ENCODE peak calls at places on chromosomes 11 and 22, in eight cellular contexts. H, R, U, K, Q, O, P and V are unnamed samples.

GRCh38 chr11:47020793-47021624 is 84.4 kb downstream of the CSTPP1 start:
- DNase-seq in K (no peak), O (no peak), P (no peak), Q (no peak), H (no peak), U (no peak), R (no peak), V (no peak)

GRCh38 chr11:2884424-2884815 is 1.2 kb downstream of the CDKN1C start:
- DNase-seq in U (no peak), R (peak), Q (no peak), P (peak), K (no peak), O (peak), H (no peak), V (peak)

GRCh38 chr11:22703561-22703960 is 37.1 kb downstream of the GAS2 start:
- DNase-seq in Q (peak), O (no peak), H (no peak), U (no peak), K (no peak), R (no peak), P (no peak), V (no peak)

GRCh38 chr11:117506856-117507425 is 179.3 kb downstream of the CEP164 start:
- DNase-seq in Q (no peak), O (no peak), R (no peak), H (no peak), K (no peak), P (no peak), U (no peak), V (no peak)

GRCh38 chr11:108752297-108752751 is 87.5 kb downstream of the DDX10 start:
- DNase-seq in U (no peak), H (no peak), O (no peak), K (no peak), P (peak), R (no peak), Q (no peak), V (no peak)

GRCh38 chr22:27881404-27881803 is 37.7 kb downstream of the PITPNB start:
- DNase-seq in Q (no peak), O (no peak), H (no peak), P (peak), U (peak), R (no peak), K (no peak), V (no peak)

GRCh38 chr11:35594680-35595079 is 23.6 kb upstream of the FJX1 start:
- DNase-seq in H (no peak), O (no peak), U (no peak), K (no peak), Q (no peak), P (no peak), R (no peak), V (no peak)

GRCh38 chr11:122167100-122167499 is 51.1 kb upstream of the BLID start:
- DNase-seq in Q (no peak), R (no peak), O (no peak), H (no peak), U (no peak), K (no peak), P (peak), V (no peak)

GRCh38 chr22:20530368-20531153 is 23.2 kb downstream of the MED15 start:
- DNase-seq in R (peak), Q (no peak), P (peak), O (no peak), K (no peak), U (no peak), H (no peak), V (no peak)

GRCh38 chr11:105697291-105697690 is 87.4 kb downstream of the GRIA4 start:
- DNase-seq in U (no peak), O (no peak), H (no peak), R (no peak), Q (no peak), P (no peak), K (no peak), V (no peak)

GRCh38 chr11:47899801-47900200 is 51.7 kb upstream of the NUP160 start:
- DNase-seq in H (peak), R (no peak), K (no peak), Q (no peak), P (no peak), U (no peak), O (no peak), V (no peak)

GRCh38 chr11:121576531-121576930 is 123.8 kb upstream of the SORL1-AS1 start:
- DNase-seq in H (no peak), Q (no peak), P (no peak), R (no peak), O (peak), U (no peak), K (no peak), V (no peak)

GRCh38 chr11:68912254-68912653 is 8.6 kb downstream of the IGHMBP2 start:
- DNase-seq in O (no peak), H (no peak), Q (no peak), K (no peak), P (peak), U (no peak), R (no peak), V (no peak)

GRCh38 chr11:17564687-17565042 is 17.6 kb downstream of the OTOG start:
- DNase-seq in U (no peak), K (no peak), R (no peak), Q (no peak), H (peak), P (no peak), O (no peak), V (no peak)

GRCh38 chr11:83612891-83613766 is 327.0 kb upstream of the CCDC90B start:
- DNase-seq in K (no peak), O (no peak), R (no peak), H (no peak), P (no peak), Q (peak), U (no peak), V (no peak)

GRCh38 chr22:37739611-37740049 is 42.8 kb downstream of the TRIOBP start:
- DNase-seq in U (no peak), R (no peak), O (peak), H (no peak), P (no peak), Q (no peak), K (no peak), V (no peak)